ENCODE peak calls at places on chromosomes 16 and 17, in six cellular contexts. N, J, R, H, Z and G are unnamed samples.

GRCh38 chr16:27468941-27469531 is 67.1 kb downstream of the IL21R start:
- DNase-seq in N (no peak), J (no peak), R (no peak), H (no peak), Z (no peak), G (no peak)

GRCh38 chr16:65318138-65318537 is 196.3 kb upstream of the CDH11 start:
- DNase-seq in N (no peak), J (no peak), R (no peak), H (peak; percentile 77), Z (no peak), G (peak; percentile 77)

GRCh38 chr17:16935786-16936185 is 36.1 kb downstream of the TNFRSF13B start:
- DNase-seq in N (no peak), J (no peak), R (no peak), H (no peak), Z (no peak), G (no peak)

GRCh38 chr17:59620518-59621259 is 994 bp downstream of the CLTC start:
- DNase-seq in N (peak; percentile 39), J (peak; percentile 28), R (peak; percentile 17), H (peak; percentile 29), Z (peak; percentile 11), G (peak; percentile 54)

GRCh38 chr17:7922499-7923289 is 6.6 kb upstream of the RNF227 start:
- DNase-seq in N (peak; percentile 84), J (peak; percentile 81), R (peak; percentile 89), H (peak; percentile 33), Z (peak; percentile 83), G (peak; percentile 69)

GRCh38 chr16:87178177-87178863 is 138.9 kb downstream of the C16orf95 start:
- DNase-seq in N (no peak), J (no peak), R (no peak), H (no peak), Z (no peak), G (no peak)

GRCh38 chr16:6035161-6035560 is 937.6 kb upstream of the EEF2KMT start:
- DNase-seq in N (no peak), J (no peak), R (no peak), H (no peak), Z (no peak), G (no peak)

GRCh38 chr17:21214777-21215541 is 998 bp upstream of the TMEM11 start:
- DNase-seq in N (peak; percentile 10), J (peak; percentile 30), R (no peak), H (no peak), Z (no peak), G (peak; percentile 50)

GRCh38 chr16:66878067-66878466 is 2.2 kb upstream of the PDP2 start:
- DNase-seq in N (no peak), J (no peak), R (no peak), H (no peak), Z (no peak), G (peak; percentile 17)

GRCh38 chr16:9138021-9138680 is 46.7 kb downstream of the HAPSTR1 start:
- DNase-seq in N (no peak), J (no peak), R (no peak), H (no peak), Z (no peak), G (no peak)

GRCh38 chr16:25606069-25606468 is 85.7 kb upstream of the HS3ST4 start:
- DNase-seq in N (no peak), J (no peak), R (no peak), H (no peak), Z (no peak), G (no peak)

GRCh38 chr17:63075969-63076368 is 109.9 kb downstream of the TANC2 start:
- DNase-seq in N (peak; percentile 8), J (no peak), R (no peak), H (no peak), Z (no peak), G (peak; percentile 32)

GRCh38 chr17:4182043-4182442 is 39.0 kb downstream of the CYB5D2 start:
- DNase-seq in N (no peak), J (no peak), R (no peak), H (no peak), Z (no peak), G (no peak)

GRCh38 chr17:63911657-63912100 is 621 bp upstream of the CSHL1 start:
- DNase-seq in N (peak; percentile 30), J (peak; percentile 70), R (peak; percentile 40), H (peak; percentile 32), Z (peak; percentile 32), G (peak; percentile 46)

GRCh38 chr17:57277923-57278604 is 21.7 kb downstream of the MSI2 start:
- DNase-seq in N (no peak), J (no peak), R (no peak), H (no peak), Z (no peak), G (no peak)

GRCh38 chr16:2428051-2428786 is 1.0 kb upstream of the CCNF start:
- DNase-seq in N (peak; percentile 27), J (peak; percentile 32), R (peak; percentile 39), H (no peak), Z (no peak), G (peak; percentile 47)

GRCh38 chr17:33240397-33240796 is 52.7 kb downstream of the ASIC2 start:
- DNase-seq in N (no peak), J (no peak), R (no peak), H (no peak), Z (no peak), G (no peak)

GRCh38 chr16:85709766-85710423 is 21.1 kb upstream of the GINS2 start:
- DNase-seq in N (no peak), J (no peak), R (no peak), H (no peak), Z (no peak), G (no peak)

GRCh38 chr16:84454611-84455010 is 49.8 kb downstream of the MEAK7 start:
- DNase-seq in N (no peak), J (no peak), R (no peak), H (no peak), Z (no peak), G (no peak)

GRCh38 chr17:74755533-74755932 is 7.1 kb downstream of the NHERF1 start:
- DNase-seq in N (no peak), J (no peak), R (no peak), H (no peak), Z (no peak), G (no peak)

GRCh38 chr17:38705803-38706624 is 941 bp downstream of the MLLT6 start:
- DNase-seq in N (peak; percentile 38), J (peak; percentile 48), R (peak; percentile 72), H (no peak), Z (no peak), G (peak; percentile 35)

GRCh38 chr17:15652960-15653359 is 31.2 kb downstream of the TRIM16 start:
- DNase-seq in N (no peak), J (no peak), R (no peak), H (no peak), Z (no peak), G (no peak)

GRCh38 chr17:77872199-77872598 is 86.3 kb upstream of the TNRC6C start:
- DNase-seq in N (no peak), J (no peak), R (no peak), H (no peak), Z (no peak), G (no peak)

GRCh38 chr17:4177732-4178131 is 34.7 kb downstream of the CYB5D2 start:
- DNase-seq in N (no peak), J (no peak), R (no peak), H (no peak), Z (no peak), G (no peak)